ENCODE peak calls at places on chromosome 13, in four cellular contexts. G is stimulated activated CD8-positive, alpha-beta memory T cell treated with anti-CD3 and anti-CD28 coated beads, Interleukin-7, amount 100 ng/mL, for 4 hours; K is DMS53; F is NCI-H1930. P is an unnamed sample.

GRCh38 chr13:32225494-32225931 is 89.7 kb downstream of the ZAR1L start:
- DNase-seq in F (no peak), K (no peak), G (no peak), P (no peak)

GRCh38 chr13:19596960-19597361 is 35.6 kb upstream of the TPTE2 start:
- DNase-seq in G (no peak), K (peak; percentile 88), F (no peak), P (no peak)

GRCh38 chr13:94248454-94249233 is 230.8 kb downstream of the DCT start:
- DNase-seq in F (no peak), G (no peak), K (no peak), P (no peak)

GRCh38 chr13:25371608-25372274 is at the start of gene ATP8A2:
- DNase-seq in K (peak; percentile 54), G (no peak), F (peak; percentile 17), P (no peak)

GRCh38 chr13:26133851-26134250 is 82.0 kb upstream of the SHISA2 start:
- DNase-seq in K (peak; percentile 5), G (no peak), F (no peak), P (no peak)

GRCh38 chr13:104586010-104586746 is 1520.0 kb upstream of the SLC10A2 start:
- DNase-seq in K (no peak), G (no peak), F (no peak), P (no peak)

GRCh38 chr13:59677966-59678814 is 485.5 kb downstream of the DIAPH3 start:
- DNase-seq in G (no peak), F (no peak), K (peak; percentile 46), P (peak; percentile 48)

GRCh38 chr13:112956516-112957294 is 12.3 kb upstream of the MCF2L start:
- DNase-seq in K (no peak), F (no peak), G (no peak), P (no peak)

GRCh38 chr13:95707035-95707434 is 30.1 kb downstream of the DNAJC3 start:
- DNase-seq in G (no peak), K (no peak), F (no peak), P (no peak)

GRCh38 chr13:114110091-114110829 is 22.2 kb downstream of the RASA3 start:
- DNase-seq in G (peak; percentile 66), F (no peak), K (peak; percentile 9), P (peak; percentile 38)

GRCh38 chr13:21008026-21008425 is 53.4 kb downstream of the LATS2 start:
- DNase-seq in F (no peak), G (no peak), K (no peak), P (no peak)

GRCh38 chr13:28452755-28453154 is 42.2 kb downstream of the FLT1 start:
- DNase-seq in G (no peak), F (no peak), K (no peak), P (no peak)

GRCh38 chr13:44281252-44282000 is 92.2 kb upstream of the SERP2 start:
- DNase-seq in F (no peak), G (no peak), K (no peak), P (no peak)

GRCh38 chr13:47632311-47632710 is 368.8 kb downstream of the SUCLA2 start:
- DNase-seq in F (no peak), K (no peak), G (no peak), P (no peak)

GRCh38 chr13:76711515-76712182 is 174.6 kb downstream of the KCTD12 start:
- DNase-seq in F (no peak), K (peak; percentile 0), G (no peak), P (no peak)

GRCh38 chr13:112748947-112749346 is 59.1 kb downstream of the ATP11A start:
- DNase-seq in G (no peak), F (no peak), K (no peak), P (no peak)

GRCh38 chr13:45362939-45363338 is 22.0 kb upstream of the TPT1 start:
- DNase-seq in K (no peak), F (no peak), G (no peak), P (no peak)

GRCh38 chr13:106569233-106570095 is 1.5 kb upstream of the ARGLU1 start:
- DNase-seq in F (no peak), K (no peak), G (no peak), P (no peak)

GRCh38 chr13:33207616-33207964 is 78.0 kb downstream of the STARD13 start:
- DNase-seq in K (peak; percentile 22), F (no peak), G (no peak), P (no peak)

GRCh38 chr13:104196611-104197010 is 1130.4 kb upstream of the SLC10A2 start:
- DNase-seq in F (no peak), K (no peak), G (no peak), P (no peak)

GRCh38 chr13:34174671-34175145 is 356.8 kb downstream of the RFC3 start:
- DNase-seq in K (no peak), F (no peak), G (no peak), P (no peak)

GRCh38 chr13:85347251-85347650 is 452.0 kb downstream of the SLITRK6 start:
- DNase-seq in G (no peak), F (no peak), K (no peak), P (no peak)

GRCh38 chr13:42378383-42378780 is 106.4 kb downstream of the AKAP11 start:
- DNase-seq in G (no peak), K (no peak), F (no peak), P (no peak)

GRCh38 chr13:22061806-22062391 is 391.0 kb downstream of the FGF9 start:
- DNase-seq in K (no peak), G (no peak), F (no peak), P (no peak)

GRCh38 chr13:113657851-113658741 is at the start of gene ATP4B:
- DNase-seq in G (no peak), F (no peak), K (no peak), P (no peak)

GRCh38 chr13:22960827-22961226 is 220.0 kb upstream of the SGCG start:
- DNase-seq in K (no peak), F (no peak), G (no peak), P (no peak)

GRCh38 chr13:48954086-48954485 is 21.6 kb upstream of the FNDC3A start:
- DNase-seq in K (peak; percentile 1), F (no peak), G (no peak), P (no peak)

GRCh38 chr13:97367427-97367826 is 66.5 kb upstream of the RAP2A start:
- DNase-seq in F (no peak), G (no peak), K (no peak), P (no peak)

GRCh38 chr13:21670883-21671792 is at the start of gene FGF9:
- DNase-seq in G (peak; percentile 51), F (peak; percentile 82), K (peak; percentile 98), P (peak; percentile 94)

GRCh38 chr13:25200783-25201182 is 28.7 kb upstream of the AMER2 start:
- DNase-seq in K (no peak), G (no peak), F (no peak), P (no peak)